ENCODE peak calls at places on chromosome 2, in six cellular contexts. One of them, this sample, is unnamed.

GRCh38 chr2:163606878-163607277 is 128.9 kb downstream of the FIGN start:
- DNase-seq in fibroblast of pulmonary artery: no peak
- DNase-seq in GOT3: no peak
- DNase-seq in NCI-H2029: no peak
- DNase-seq in GDM1: no peak
- DNase-seq in K562: no peak
- DNase-seq in this sample: no peak

GRCh38 chr2:1750935-1751767 is 6.8 kb upstream of the PXDN start:
- DNase-seq in fibroblast of pulmonary artery: peak
- DNase-seq in GOT3: peak
- DNase-seq in NCI-H2029: peak
- DNase-seq in GDM1: peak
- DNase-seq in K562: peak
- DNase-seq in this sample: peak

GRCh38 chr2:23520256-23520655 is 135.3 kb downstream of the KLHL29 start:
- DNase-seq in fibroblast of pulmonary artery: no peak
- DNase-seq in GOT3: no peak
- DNase-seq in NCI-H2029: no peak
- DNase-seq in GDM1: no peak
- DNase-seq in K562: no peak
- DNase-seq in this sample: no peak

GRCh38 chr2:86072271-86072858 is 33.3 kb downstream of the POLR1A start:
- DNase-seq in fibroblast of pulmonary artery: peak
- DNase-seq in GOT3: no peak
- DNase-seq in NCI-H2029: peak
- DNase-seq in GDM1: no peak
- DNase-seq in K562: no peak
- DNase-seq in this sample: no peak

GRCh38 chr2:207239754-207240494 is 74.2 kb upstream of the KLF7 start:
- DNase-seq in fibroblast of pulmonary artery: peak
- DNase-seq in GOT3: no peak
- DNase-seq in NCI-H2029: peak
- DNase-seq in GDM1: no peak
- DNase-seq in K562: no peak
- DNase-seq in this sample: no peak

GRCh38 chr2:19299522-19299921 is 58.9 kb downstream of the OSR1 start:
- DNase-seq in fibroblast of pulmonary artery: no peak
- DNase-seq in GOT3: no peak
- DNase-seq in NCI-H2029: no peak
- DNase-seq in GDM1: no peak
- DNase-seq in K562: no peak
- DNase-seq in this sample: no peak

GRCh38 chr2:180607501-180608060 is 372.8 kb upstream of the UBE2E3 start:
- DNase-seq in fibroblast of pulmonary artery: no peak
- DNase-seq in GOT3: no peak
- DNase-seq in NCI-H2029: peak
- DNase-seq in GDM1: no peak
- DNase-seq in K562: no peak
- DNase-seq in this sample: no peak

GRCh38 chr2:235618039-235618438 is 124.2 kb downstream of the AGAP1 start:
- DNase-seq in fibroblast of pulmonary artery: peak
- DNase-seq in GOT3: no peak
- DNase-seq in NCI-H2029: no peak
- DNase-seq in GDM1: no peak
- DNase-seq in K562: no peak
- DNase-seq in this sample: no peak

GRCh38 chr2:42835577-42836371 is 43.4 kb upstream of the HAAO start:
- DNase-seq in fibroblast of pulmonary artery: peak
- DNase-seq in GOT3: peak
- DNase-seq in NCI-H2029: no peak
- DNase-seq in GDM1: no peak
- DNase-seq in K562: no peak
- DNase-seq in this sample: no peak

GRCh38 chr2:198440833-198441232 is 636.4 kb downstream of the PLCL1 start:
- DNase-seq in fibroblast of pulmonary artery: no peak
- DNase-seq in GOT3: no peak
- DNase-seq in NCI-H2029: no peak
- DNase-seq in GDM1: no peak
- DNase-seq in K562: no peak
- DNase-seq in this sample: no peak

GRCh38 chr2:241187101-241187690 is 1.3 kb upstream of the ANO7 start:
- DNase-seq in fibroblast of pulmonary artery: no peak
- DNase-seq in GOT3: no peak
- DNase-seq in NCI-H2029: no peak
- DNase-seq in GDM1: no peak
- DNase-seq in K562: no peak
- DNase-seq in this sample: no peak

GRCh38 chr2:43224571-43225092 is 1.8 kb downstream of the ZFP36L2 start:
- DNase-seq in fibroblast of pulmonary artery: peak
- DNase-seq in GOT3: no peak
- DNase-seq in NCI-H2029: no peak
- DNase-seq in GDM1: no peak
- DNase-seq in K562: peak
- DNase-seq in this sample: peak

GRCh38 chr2:43178602-43179542 is 47.5 kb downstream of the ZFP36L2 start:
- DNase-seq in fibroblast of pulmonary artery: peak
- DNase-seq in GOT3: peak
- DNase-seq in NCI-H2029: peak
- DNase-seq in GDM1: no peak
- DNase-seq in K562: peak
- DNase-seq in this sample: peak

GRCh38 chr2:33531345-33532059 is 55.1 kb downstream of the RASGRP3 start:
- DNase-seq in fibroblast of pulmonary artery: peak
- DNase-seq in GOT3: no peak
- DNase-seq in NCI-H2029: no peak
- DNase-seq in GDM1: no peak
- DNase-seq in K562: no peak
- DNase-seq in this sample: no peak

GRCh38 chr2:88826399-88826798 is 134.9 kb downstream of the RPIA start:
- DNase-seq in fibroblast of pulmonary artery: no peak
- DNase-seq in GOT3: no peak
- DNase-seq in NCI-H2029: no peak
- DNase-seq in GDM1: no peak
- DNase-seq in K562: no peak
- DNase-seq in this sample: no peak

GRCh38 chr2:236956641-236957040 is 129.0 kb upstream of the COPS8 start:
- DNase-seq in fibroblast of pulmonary artery: no peak
- DNase-seq in GOT3: no peak
- DNase-seq in NCI-H2029: no peak
- DNase-seq in GDM1: no peak
- DNase-seq in K562: no peak
- DNase-seq in this sample: no peak

GRCh38 chr2:96197541-96198255 is 10.9 kb downstream of the STARD7 start:
- DNase-seq in fibroblast of pulmonary artery: peak
- DNase-seq in GOT3: no peak
- DNase-seq in NCI-H2029: no peak
- DNase-seq in GDM1: no peak
- DNase-seq in K562: no peak
- DNase-seq in this sample: no peak

GRCh38 chr2:98442488-98442887 is 2.2 kb upstream of the INPP4A start:
- DNase-seq in fibroblast of pulmonary artery: no peak
- DNase-seq in GOT3: no peak
- DNase-seq in NCI-H2029: no peak
- DNase-seq in GDM1: no peak
- DNase-seq in K562: no peak
- DNase-seq in this sample: no peak

This sample was measured in ovary.